ENCODE peak calls at places on chromosomes 6 and 20, in six cellular contexts. T, N, O, B, J and F are unnamed samples.

GRCh38 chr6:33716890-33717632 is 5.6 kb upstream of the UQCC2 start:
- DNase-seq in J (no peak), B (no peak), O (no peak), N (no peak), T (no peak), F (peak)

GRCh38 chr6:42365021-42365420 is 86.7 kb downstream of the TRERF1 start:
- DNase-seq in N (no peak), T (peak), J (no peak), O (no peak), B (peak), F (no peak)

GRCh38 chr6:10314163-10314955 is 100.5 kb downstream of the TFAP2A start:
- DNase-seq in T (no peak), B (no peak), N (no peak), O (no peak), J (no peak), F (no peak)

GRCh38 chr6:3267162-3267561 is 8.4 kb downstream of the PSMG4 start:
- DNase-seq in B (no peak), N (no peak), O (no peak), T (no peak), J (no peak), F (peak)

GRCh38 chr6:48881551-48881950 is 581.5 kb downstream of the MMUT start:
- DNase-seq in B (no peak), O (no peak), T (no peak), J (no peak), N (no peak), F (no peak)

GRCh38 chr6:130969807-130970491 is 93.1 kb downstream of the EPB41L2 start:
- DNase-seq in J (peak), B (no peak), O (no peak), T (no peak), N (peak), F (no peak)

GRCh38 chr6:22873531-22874136 is 304.3 kb downstream of the HDGFL1 start:
- DNase-seq in J (no peak), N (peak), B (no peak), O (no peak), T (no peak), F (no peak)

GRCh38 chr6:41072836-41073202 is at the start of gene NFYA:
- DNase-seq in J (no peak), N (no peak), O (no peak), B (peak), T (no peak), F (no peak)

GRCh38 chr6:116034327-116034726 is 26.4 kb downstream of the FRK start:
- DNase-seq in J (no peak), T (no peak), B (no peak), O (no peak), N (no peak), F (no peak)

GRCh38 chr6:87118054-87118453 is 23.1 kb upstream of the CGA start:
- DNase-seq in N (no peak), B (no peak), T (no peak), O (no peak), J (no peak), F (no peak)

GRCh38 chr6:43492673-43493072 is 15.3 kb downstream of the TJAP1 start:
- DNase-seq in N (no peak), T (no peak), O (no peak), J (no peak), B (no peak), F (no peak)

GRCh38 chr20:18190466-18191233 is 53.0 kb downstream of the KAT14 start:
- DNase-seq in N (no peak), J (no peak), T (no peak), B (no peak), O (no peak), F (no peak)

GRCh38 chr6:3389390-3390167 is 67.3 kb downstream of the SLC22A23 start:
- DNase-seq in J (no peak), O (no peak), B (peak), T (no peak), N (no peak), F (no peak)

GRCh38 chr6:163416380-163416629 is 1.8 kb downstream of the QKI start:
- DNase-seq in N (no peak), J (no peak), O (no peak), T (no peak), B (no peak), F (no peak)

GRCh38 chr20:50415516-50416268 is 94.5 kb upstream of the PTPN1 start:
- DNase-seq in N (peak), B (peak), J (peak), O (peak), T (no peak), F (peak)

GRCh38 chr6:149545258-149545753 is 537 bp downstream of the PPIL4 start:
- DNase-seq in B (no peak), J (peak), T (peak), N (peak), O (peak), F (peak)

GRCh38 chr20:44730441-44730840 is 15.2 kb upstream of the KCNK15 start:
- DNase-seq in O (no peak), J (no peak), T (no peak), B (no peak), N (no peak), F (no peak)

GRCh38 chr20:25061103-25061799 is 3.3 kb upstream of the ACSS1 start:
- DNase-seq in O (peak), B (peak), J (peak), N (peak), T (no peak), F (peak)

GRCh38 chr6:50836231-50836630 is 17.6 kb downstream of the TFAP2B start:
- DNase-seq in T (no peak), O (no peak), J (no peak), B (no peak), N (no peak), F (no peak)

GRCh38 chr6:111470991-111471390 is 12.0 kb downstream of the REV3L start:
- DNase-seq in B (no peak), J (no peak), O (no peak), N (no peak), T (no peak), F (no peak)

GRCh38 chr6:43478008-43478372 is 620 bp downstream of the TJAP1 start:
- DNase-seq in B (no peak), J (no peak), O (no peak), T (no peak), N (no peak), F (no peak)

GRCh38 chr20:62227977-62228958 is 8.2 kb upstream of the HRH3 start:
- DNase-seq in O (peak), J (no peak), B (no peak), N (no peak), T (no peak), F (no peak)

GRCh38 chr6:22145294-22145693 is 151.5 kb downstream of the PRL start:
- DNase-seq in B (no peak), N (no peak), O (no peak), J (no peak), T (no peak), F (no peak)

GRCh38 chr6:125611573-125612399 is 137.6 kb upstream of the HEY2 start:
- DNase-seq in O (peak), T (no peak), J (peak), B (no peak), N (no peak), F (no peak)

GRCh38 chr6:56368484-56368883 is 121.1 kb upstream of the COL21A1 start:
- DNase-seq in N (no peak), J (no peak), B (no peak), T (no peak), O (no peak), F (no peak)

GRCh38 chr20:37714973-37715657 is 21.3 kb downstream of the CTNNBL1 start:
- DNase-seq in O (no peak), B (no peak), J (no peak), N (no peak), T (peak), F (no peak)

GRCh38 chr20:59151820-59152219 is 11.8 kb upstream of the ZNF831 start:
- DNase-seq in J (no peak), B (no peak), T (no peak), O (no peak), N (no peak), F (no peak)

GRCh38 chr20:58906894-58907293 is 54.4 kb downstream of the GNAS start:
- DNase-seq in B (no peak), T (peak), J (peak), O (peak), N (no peak), F (no peak)

GRCh38 chr6:53280207-53280606 is 68.5 kb downstream of the ELOVL5 start:
- DNase-seq in B (no peak), N (no peak), J (no peak), O (no peak), T (no peak), F (no peak)

GRCh38 chr20:53079883-53080282 is 107.7 kb downstream of the TSHZ2 start:
- DNase-seq in N (no peak), T (no peak), O (no peak), B (no peak), J (no peak), F (no peak)

GRCh38 chr6:35728663-35729348 is 8.0 kb upstream of the ARMC12 start:
- DNase-seq in N (peak), B (peak), O (peak), T (peak), J (peak), F (peak)

GRCh38 chr6:37059344-37060194 is 54.1 kb downstream of the FGD2 start:
- DNase-seq in B (peak), J (peak), O (peak), N (peak), T (peak), F (peak)
- TF ChIP-seq POLR2A in B (no peak), J (no peak), O (no peak), N (no peak), T (no peak), F (no peak)

GRCh38 chr6:122789078-122789861 is at the start of gene SMPDL3A:
- DNase-seq in O (peak), T (peak), J (peak), N (peak), B (peak), F (peak)
- TF ChIP-seq POLR2A in O (peak), T (no peak), J (peak), N (no peak), B (no peak), F (peak)

GRCh38 chr20:36676701-36677421 is 30.9 kb upstream of the SLA2 start:
- DNase-seq in B (no peak), N (no peak), O (no peak), J (no peak), T (no peak), F (no peak)

GRCh38 chr20:36682311-36682710 is 36.3 kb upstream of the SLA2 start:
- DNase-seq in T (no peak), B (no peak), O (no peak), N (no peak), J (no peak), F (no peak)

GRCh38 chr20:36672991-36673390 is 27.0 kb upstream of the SLA2 start:
- DNase-seq in T (no peak), N (no peak), B (no peak), O (no peak), J (no peak), F (no peak)

DNA sequence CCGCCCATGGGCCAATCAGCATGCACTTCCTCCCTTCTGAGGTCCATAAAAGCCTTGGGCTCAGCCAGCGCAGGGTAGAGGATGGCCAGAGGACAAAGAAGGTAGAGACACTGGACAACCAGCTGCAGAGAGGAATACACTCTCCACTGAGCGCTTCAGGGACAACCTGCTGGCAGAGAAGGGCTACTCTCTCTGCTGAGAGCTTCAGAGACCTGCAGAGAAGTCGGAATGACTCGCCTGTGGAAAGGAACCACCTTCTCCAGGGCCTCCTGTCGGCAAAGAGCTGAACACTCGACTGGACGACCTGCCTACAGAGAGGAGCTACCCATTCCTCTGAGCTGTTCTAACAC is 31.4 kb upstream of the SLA2 start:
- DNase-seq in B (no peak), T (no peak), O (no peak), J (no peak), N (no peak), F (no peak)
- TF ChIP-seq POLR2A in B (no peak), T (no peak), O (no peak), J (no peak), N (no peak), F (no peak)

GRCh38 chr20:34560141-34560523 is 1.6 kb downstream of the MAP1LC3A start:
- DNase-seq in O (no peak), B (no peak), N (no peak), T (no peak), J (no peak), F (peak)

GRCh38 chr20:34559311-34560140 is 1.0 kb downstream of the MAP1LC3A start:
- DNase-seq in T (no peak), B (no peak), J (peak), O (peak), N (peak), F (peak)

GRCh38 chr20:34557936-34558319 is 590 bp upstream of the MAP1LC3A start:
- DNase-seq in J (no peak), T (no peak), B (no peak), O (no peak), N (no peak), F (no peak)

GRCh38 chr20:34560614-34561013 is 2.1 kb downstream of the MAP1LC3A start:
- DNase-seq in B (no peak), N (no peak), O (no peak), T (no peak), J (no peak), F (no peak)

GRCh38 chr20:34558320-34559202 is at the start of gene MAP1LC3A:
- DNase-seq in O (peak), T (no peak), B (peak), N (peak), J (peak), F (peak)
- TF ChIP-seq POLR2A in O (peak), T (no peak), B (no peak), N (no peak), J (peak), F (no peak)

DNA sequence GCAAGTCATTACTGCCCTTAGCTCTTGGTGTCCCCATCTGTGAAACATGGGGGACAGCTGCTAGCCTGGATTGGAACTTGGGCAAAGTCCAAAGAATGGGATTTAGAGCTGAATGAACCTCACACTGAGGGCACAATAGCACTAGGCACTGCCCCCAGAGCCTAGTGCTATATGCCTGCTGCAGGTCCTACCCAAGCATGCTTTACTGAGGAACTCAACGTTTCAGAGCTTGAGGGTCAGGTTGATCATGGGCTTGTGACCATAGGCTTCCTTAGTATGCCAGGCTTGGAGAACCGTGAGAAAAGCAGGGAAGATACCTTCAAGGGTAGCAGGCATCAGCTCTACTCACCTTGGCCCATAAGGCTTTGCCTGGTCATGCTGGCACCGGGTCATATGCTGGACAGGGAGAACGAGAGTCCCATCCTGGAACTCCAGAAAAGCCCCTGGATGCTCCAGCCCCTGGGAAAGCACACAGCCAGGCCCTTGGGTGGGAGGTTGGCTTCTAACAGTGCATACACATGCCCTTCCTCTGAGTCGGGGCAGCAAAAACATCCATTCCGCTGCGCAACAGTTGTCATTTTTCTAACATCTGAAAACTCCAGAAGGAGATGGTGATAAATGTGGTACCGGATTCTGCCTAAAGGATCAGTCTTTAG is 29.7 kb downstream of the EIF2S2 start:
- DNase-seq in N (peak), J (no peak), O (no peak), B (no peak), T (no peak), F (no peak)
- TF ChIP-seq POLR2A in N (no peak), J (no peak), O (no peak), B (no peak), T (no peak), F (no peak)

DNA sequence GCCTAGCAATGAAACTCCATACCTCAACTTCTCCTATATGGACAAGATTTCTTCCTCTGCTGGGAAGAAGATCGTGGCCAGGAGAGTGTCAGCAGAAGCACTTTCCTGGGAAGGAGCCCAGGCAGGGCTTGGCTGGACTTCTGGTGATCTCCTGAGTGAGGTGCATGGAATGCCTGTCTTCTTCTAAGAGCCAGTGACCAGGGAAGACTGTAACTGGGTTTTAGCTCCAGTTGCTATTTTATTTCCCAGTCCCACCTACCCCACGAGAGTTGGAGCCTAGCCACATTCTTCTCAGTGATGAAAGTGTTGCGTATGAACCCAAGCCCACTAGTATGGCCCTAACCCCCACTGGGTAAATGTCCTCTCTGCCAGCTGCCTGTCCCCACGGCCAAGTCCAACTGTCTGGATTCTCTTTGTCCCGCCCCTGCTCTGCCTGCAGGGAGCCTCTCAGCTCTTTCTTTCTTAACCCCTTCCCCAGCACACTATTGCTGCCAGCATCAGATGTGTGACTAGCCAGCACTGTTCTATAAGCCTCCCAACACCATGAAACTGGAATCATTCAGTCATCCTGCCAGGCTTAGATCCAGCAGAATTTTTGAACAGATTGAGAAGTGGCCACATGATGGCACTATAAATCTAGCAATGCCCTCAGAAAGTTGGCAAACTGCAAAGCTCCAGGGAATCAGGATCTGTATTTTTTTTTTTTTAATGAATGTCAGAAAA is 69.8 kb upstream of the FAM184A start:
- DNase-seq in B (no peak), J (peak), N (no peak), T (peak), O (peak), F (no peak)
- TF ChIP-seq POLR2A in B (no peak), J (no peak), N (no peak), T (no peak), O (no peak), F (no peak)

GRCh38 chr6:139027620-139028182 is 844 bp upstream of the ABRACL start:
- DNase-seq in T (peak), N (no peak), J (no peak), O (peak), B (peak), F (no peak)
- TF ChIP-seq POLR2A in T (no peak), N (no peak), J (no peak), O (no peak), B (no peak), F (no peak)